ENCODE peak calls at places on chromosomes 5 and 9, in nine cellular contexts. V is thyroid gland, E is PC-9, N is psoas muscle, I is endodermal cell, H is GM23248, K is ovary, R is stomach, M is mucosa of descending colon. C is an unnamed sample.

GRCh38 chr9:102985162-102985900 is 9.8 kb upstream of the CYLC2 start:
- DNase-seq in V (no peak), E (no peak), N (no peak), I (no peak), H (no peak), K (no peak), R (no peak), M (no peak), C (no peak)

GRCh38 chr9:30970186-30970585 is 1414.3 kb upstream of the ACO1 start:
- DNase-seq in V (no peak), E (no peak), N (no peak), I (no peak), H (no peak), K (no peak), R (no peak), M (no peak), C (no peak)

GRCh38 chr5:139847790-139848507 is 52.3 kb downstream of the PSD2 start:
- DNase-seq in V (peak; percentile 57), E (no peak), N (peak; percentile 75), I (peak; percentile 82), H (peak; percentile 68), K (peak; percentile 84), R (peak; percentile 67), M (peak; percentile 45), C (no peak)

GRCh38 chr9:33510264-33511183 is 13.5 kb upstream of the ANKRD18B start:
- DNase-seq in V (peak; percentile 66), E (peak; percentile 28), N (peak; percentile 77), I (peak; percentile 83), H (peak; percentile 82), K (peak; percentile 77), R (peak; percentile 56), M (peak; percentile 45), C (peak; percentile 54)

GRCh38 chr9:132005896-132006295 is 73.8 kb downstream of the MED27 start:
- DNase-seq in V (no peak), E (no peak), N (no peak), I (no peak), H (peak; percentile 36), K (no peak), R (no peak), M (no peak), C (no peak)

GRCh38 chr5:159410480-159410879 is 80.2 kb upstream of the IL12B start:
- DNase-seq in V (no peak), E (no peak), N (no peak), I (no peak), H (no peak), K (no peak), R (no peak), M (no peak), C (no peak)

GRCh38 chr5:57174128-57174849 is 430 bp downstream of the GPBP1 start:
- DNase-seq in V (peak; percentile 48), E (peak; percentile 20), N (no peak), I (no peak), H (peak; percentile 70), K (no peak), R (peak; percentile 41), M (peak; percentile 58), C (peak; percentile 83)

GRCh38 chr9:7938092-7938491 is 138.5 kb upstream of the DMAC1 start:
- DNase-seq in V (no peak), E (no peak), N (no peak), I (no peak), H (no peak), K (no peak), R (no peak), M (peak; percentile 45), C (no peak)

GRCh38 chr5:10728679-10729078 is 32.4 kb downstream of the DAP start:
- DNase-seq in V (no peak), E (no peak), N (no peak), I (no peak), H (no peak), K (no peak), R (no peak), M (no peak), C (no peak)

GRCh38 chr5:78268361-78268760 is 26.1 kb downstream of the AP3B1 start:
- DNase-seq in V (no peak), E (no peak), N (no peak), I (no peak), H (peak; percentile 6), K (no peak), R (no peak), M (no peak), C (no peak)

GRCh38 chr5:6456766-6457370 is 8.2 kb downstream of the UBE2QL1 start:
- DNase-seq in V (no peak), E (no peak), N (no peak), I (no peak), H (no peak), K (no peak), R (no peak), M (no peak), C (no peak)

GRCh38 chr9:3436629-3437028 is 89.2 kb downstream of the RFX3 start:
- DNase-seq in V (no peak), E (no peak), N (no peak), I (no peak), H (peak; percentile 47), K (no peak), R (no peak), M (no peak), C (no peak)

GRCh38 chr9:69572611-69573010 is 99.6 kb downstream of the APBA1 start:
- DNase-seq in V (no peak), E (no peak), N (no peak), I (no peak), H (peak; percentile 75), K (no peak), R (no peak), M (no peak), C (no peak)

GRCh38 chr5:51960617-51961115 is 577.4 kb downstream of the ISL1 start:
- DNase-seq in V (no peak), E (no peak), N (no peak), I (no peak), H (peak; percentile 7), K (no peak), R (no peak), M (no peak), C (no peak)

GRCh38 chr9:75063556-75064305 is 24.2 kb downstream of the NMRK1 start:
- DNase-seq in V (no peak), E (no peak), N (no peak), I (no peak), H (peak; percentile 71), K (no peak), R (no peak), M (no peak), C (no peak)

GRCh38 chr5:56487528-56488115 is 254.5 kb upstream of the ANKRD55 start:
- DNase-seq in V (no peak), E (no peak), N (no peak), I (no peak), H (no peak), K (no peak), R (no peak), M (no peak), C (no peak)

GRCh38 chr9:130845254-130845653 is 10.2 kb downstream of the ABL1 start:
- DNase-seq in V (no peak), E (no peak), N (no peak), I (peak; percentile 32), H (no peak), K (no peak), R (no peak), M (no peak), C (no peak)
- H3K4me3 ChIP-seq in V (no peak overlapping the region), E (no peak overlapping the region), N (peak overlapping the region; percentile 28), I (no peak overlapping the region), H (peak overlapping the region; percentile 61), K (no peak overlapping the region), R (peak overlapping the region; percentile 21), M (no peak overlapping the region), C (no peak overlapping the region)

GRCh38 chr9:134395727-134396257 is 69.5 kb downstream of the RXRA start:
- DNase-seq in V (no peak), E (no peak), N (no peak), I (no peak), H (no peak), K (no peak), R (no peak), M (no peak), C (no peak)
- H3K4me1 ChIP-seq in V (peaks cover 63% of the 10 kb centered on the region), E (no peaks in the 10 kb centered on the region), N (peaks cover 71% of the 10 kb centered on the region), I (no peaks in the 10 kb centered on the region), H (peaks cover 11% of the 10 kb centered on the region), K (peaks cover 13% of the 10 kb centered on the region), R (peaks cover 65% of the 10 kb centered on the region), M (peaks cover 12% of the 10 kb centered on the region), C (peaks cover 97% of the 10 kb centered on the region)

GRCh38 chr5:150945947-150946346 is 41.2 kb upstream of the ZNF300 start:
- DNase-seq in V (peak; percentile 1), E (no peak), N (no peak), I (no peak), H (no peak), K (no peak), R (no peak), M (no peak), C (no peak)

GRCh38 chr5:150948539-150948938 is 43.8 kb upstream of the ZNF300 start:
- DNase-seq in V (no peak), E (no peak), N (no peak), I (no peak), H (no peak), K (no peak), R (no peak), M (no peak), C (no peak)

GRCh38 chr5:150945501-150945900 is 40.7 kb upstream of the ZNF300 start:
- DNase-seq in V (no peak), E (no peak), N (no peak), I (no peak), H (peak; percentile 16), K (no peak), R (no peak), M (no peak), C (no peak)

DNA sequence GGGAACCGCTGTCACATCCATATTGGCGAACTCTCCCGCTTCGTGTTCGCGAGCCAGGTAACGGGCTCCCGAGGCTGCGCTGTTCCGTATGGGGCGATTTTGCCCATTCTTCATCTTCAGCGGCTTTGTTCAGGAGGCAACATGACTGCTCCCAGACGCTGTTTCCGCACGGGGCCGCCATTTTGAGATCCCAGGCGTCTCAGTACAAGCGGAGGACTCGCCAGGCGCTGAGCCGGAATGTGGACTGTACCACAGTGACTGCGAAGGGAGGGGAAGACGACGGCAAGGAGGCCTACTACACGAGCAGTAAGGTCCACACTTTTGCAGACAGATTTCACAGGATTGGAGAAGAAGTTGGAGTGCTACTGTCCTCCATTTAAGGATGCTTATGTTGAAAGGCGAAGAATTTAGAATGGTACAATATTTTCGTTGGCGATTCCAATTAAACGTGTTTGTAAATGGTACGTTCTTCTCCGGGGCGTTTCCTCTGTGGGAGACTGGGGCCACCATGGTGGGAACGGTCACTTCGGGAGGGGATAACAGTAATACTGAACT is 41.6 kb upstream of the ZNF300 start:
- DNase-seq in V (peak; percentile 86), E (no peak), N (peak; percentile 92), I (no peak), H (peak; percentile 37), K (peak; percentile 89), R (peak; percentile 54), M (peak; percentile 56), C (peak; percentile 82)
- H3K4me3 ChIP-seq in V (peak overlapping the region; percentile 34), E (peak overlapping the region; percentile 66), N (peak overlapping the region; percentile 83), I (no peak overlapping the region), H (peak overlapping the region; percentile 38), K (peak overlapping the region; percentile 58), R (peak overlapping the region; percentile 54), M (peak overlapping the region; percentile 5), C (peak overlapping the region; percentile 36)

DNA sequence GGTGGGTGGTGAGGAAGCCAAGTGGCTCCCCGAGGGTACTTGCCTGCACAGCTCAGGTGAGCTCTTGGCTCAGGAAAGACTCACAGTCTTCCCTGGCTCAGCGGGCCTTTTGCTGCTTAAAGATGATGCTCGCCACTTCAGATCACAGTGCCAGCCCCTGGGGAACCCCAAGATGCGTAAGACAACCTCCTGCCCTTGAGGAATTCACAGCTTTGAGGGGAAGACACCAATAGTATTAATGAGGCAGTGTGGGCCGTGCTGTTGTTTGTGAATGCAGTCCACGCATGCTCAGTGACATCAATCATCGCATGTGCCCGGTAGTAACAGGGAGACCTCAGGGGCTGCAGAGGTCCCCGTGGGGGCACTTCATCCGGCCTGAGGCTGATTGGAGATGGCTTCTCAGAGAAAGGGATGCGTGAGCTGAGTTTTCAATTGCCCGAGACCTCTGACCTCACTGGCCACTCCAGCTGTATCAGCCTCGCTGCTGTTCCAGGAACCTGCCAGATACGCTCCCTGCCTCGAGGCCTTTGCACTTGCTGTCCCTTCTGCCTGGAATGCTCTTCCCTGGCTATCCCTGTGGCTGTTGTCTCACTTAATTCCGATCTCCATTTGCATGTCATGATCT is 36.9 kb downstream of the ERGIC1 start:
- DNase-seq in V (peak; percentile 90), E (no peak), N (peak; percentile 67), I (no peak), H (no peak), K (peak; percentile 53), R (no peak), M (no peak), C (no peak)
- H3K4me1 ChIP-seq in V (peaks cover 97% of the 10 kb centered on the region), E (peaks cover 44% of the 10 kb centered on the region), N (peaks cover 79% of the 10 kb centered on the region), I (peaks cover 11% of the 10 kb centered on the region), H (peaks cover 67% of the 10 kb centered on the region), K (peaks cover 51% of the 10 kb centered on the region), R (peaks cover 85% of the 10 kb centered on the region), M (peaks cover 3% of the 10 kb centered on the region), C (peaks cover 43% of the 10 kb centered on the region)